ENCODE peak calls at places on chromosomes 12 and 14, in ten cellular contexts. Y is OCI-LY7; P is CD8-positive, alpha-beta T cell; B is ascending aorta; U is tibial artery; R is PC-9; A is CD4-positive, alpha-beta memory T cell; O is brain microvascular endothelial cell; T is transverse colon; Q is pancreas. M is an unnamed sample.

GRCh38 chr14:52950898-52951729 is at the start of gene FERMT2:
- DNase-seq in U (peak; percentile 84), P (no peak), R (peak; percentile 42), O (peak; percentile 72), T (peak; percentile 76), A (no peak), Y (no peak), Q (peak; percentile 89), B (peak; percentile 92), M (peak; percentile 16)

GRCh38 chr14:31510222-31510621 is 22.4 kb upstream of the GPR33 start:
- DNase-seq in B (no peak), U (no peak), Y (peak; percentile 39), P (no peak), A (peak; percentile 24), O (no peak), Q (no peak), R (no peak), T (no peak), M (no peak)

GRCh38 chr12:12718853-12719252 is 1.7 kb downstream of the CDKN1B start:
- DNase-seq in O (no peak), R (no peak), Q (no peak), U (no peak), B (no peak), P (no peak), A (no peak), T (no peak), Y (peak; percentile 58), M (peak; percentile 62)

GRCh38 chr12:19695244-19696098 is 256.2 kb downstream of the AEBP2 start:
- DNase-seq in P (no peak), A (no peak), U (no peak), Q (no peak), O (no peak), R (no peak), Y (no peak), T (no peak), B (no peak), M (no peak)

GRCh38 chr12:115223322-115223721 is 539.3 kb upstream of the TBX3 start:
- DNase-seq in T (no peak), B (no peak), Y (no peak), O (peak; percentile 41), Q (no peak), U (no peak), A (no peak), P (no peak), R (peak; percentile 50), M (no peak)

GRCh38 chr12:68119724-68120211 is 39.8 kb downstream of the IFNG start:
- DNase-seq in Q (no peak), P (peak; percentile 32), T (no peak), Y (no peak), U (no peak), O (no peak), B (no peak), A (no peak), R (no peak), M (peak; percentile 83)

GRCh38 chr14:62532186-62532585 is 513.1 kb downstream of the KCNH5 start:
- DNase-seq in U (no peak), R (no peak), O (no peak), Y (no peak), T (no peak), P (no peak), B (no peak), Q (no peak), A (no peak), M (no peak)

GRCh38 chr12:68579254-68579653 is 31.4 kb upstream of the RAP1B start:
- DNase-seq in A (no peak), Y (no peak), T (no peak), U (no peak), Q (no peak), O (no peak), B (no peak), R (no peak), P (no peak), M (no peak)

GRCh38 chr12:113052326-113052725 is 4.2 kb upstream of the DTX1 start:
- DNase-seq in A (no peak), Y (peak; percentile 88), P (no peak), R (no peak), T (no peak), U (no peak), O (no peak), B (no peak), Q (no peak), M (no peak)

GRCh38 chr12:53624956-53625355 is 1.2 kb downstream of the ATF7 start:
- DNase-seq in B (no peak), U (no peak), O (no peak), T (no peak), Q (no peak), A (no peak), P (no peak), Y (peak; percentile 24), R (no peak), M (no peak)

GRCh38 chr14:24632336-24632735 is 1.7 kb downstream of the GZMB start:
- DNase-seq in Y (no peak), P (no peak), T (no peak), A (no peak), B (no peak), R (no peak), Q (no peak), U (no peak), O (no peak), M (no peak)

GRCh38 chr14:33850826-33851225 is 100.0 kb downstream of the EGLN3 start:
- DNase-seq in R (no peak), A (no peak), Q (no peak), U (no peak), T (no peak), B (no peak), O (no peak), P (no peak), Y (no peak), M (no peak)

GRCh38 chr12:26293612-26294011 is 98.2 kb downstream of the SSPN start:
- DNase-seq in Y (no peak), R (peak; percentile 80), U (no peak), Q (no peak), A (no peak), B (no peak), O (no peak), P (no peak), T (no peak), M (no peak)

GRCh38 chr12:124914392-124915248 is at the start of gene UBC:
- DNase-seq in P (peak; percentile 91), R (peak; percentile 70), O (peak; percentile 88), U (peak; percentile 88), Y (peak; percentile 95), B (peak; percentile 95), Q (peak; percentile 91), A (peak; percentile 93), T (peak; percentile 95), M (peak; percentile 94)

GRCh38 chr14:88995437-88996198 is 171.2 kb downstream of the TTC8 start:
- DNase-seq in Y (no peak), R (no peak), B (no peak), A (no peak), P (no peak), U (no peak), T (no peak), Q (no peak), O (no peak), M (no peak)

GRCh38 chr12:115895247-115895646 is 382.2 kb downstream of the MED13L start:
- DNase-seq in A (no peak), Y (no peak), O (no peak), T (no peak), Q (no peak), R (no peak), P (no peak), B (no peak), U (no peak), M (no peak)

DNA sequence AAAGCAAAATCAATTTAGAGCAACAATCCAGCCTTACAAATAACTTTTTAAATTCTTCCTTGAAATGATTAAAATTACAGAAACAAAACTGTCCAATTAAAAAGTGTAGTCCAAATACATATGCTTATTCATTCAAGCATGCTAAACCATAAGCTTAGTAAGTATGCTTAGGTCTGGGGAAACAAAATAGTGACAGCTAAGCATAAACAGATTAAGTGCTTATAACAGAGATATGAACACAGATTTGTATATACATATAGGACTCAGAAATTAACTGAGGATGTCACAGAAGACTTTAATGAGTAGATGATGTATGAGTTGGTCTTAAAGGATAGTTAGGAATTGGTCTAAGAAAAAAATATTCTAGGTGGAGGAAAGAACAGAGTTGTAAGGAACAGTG is 41.8 kb downstream of the SCAF11 start:
- DNase-seq in T (no peak), B (no peak), O (no peak), R (no peak), U (no peak), Y (no peak), P (no peak), Q (no peak), A (no peak), M (no peak)
- H3K36me3 ChIP-seq in T (peaks cover 44% of the 10 kb centered on the region), B (peaks cover 38% of the 10 kb centered on the region), O (no peaks in the 10 kb centered on the region), R (peaks cover 36% of the 10 kb centered on the region), U (peaks cover 33% of the 10 kb centered on the region), Y (peaks cover 75% of the 10 kb centered on the region), P (peaks cover 16% of the 10 kb centered on the region), Q (peaks cover 5% of the 10 kb centered on the region), A (peaks cover 41% of the 10 kb centered on the region), M (peaks cover 62% of the 10 kb centered on the region)

DNA sequence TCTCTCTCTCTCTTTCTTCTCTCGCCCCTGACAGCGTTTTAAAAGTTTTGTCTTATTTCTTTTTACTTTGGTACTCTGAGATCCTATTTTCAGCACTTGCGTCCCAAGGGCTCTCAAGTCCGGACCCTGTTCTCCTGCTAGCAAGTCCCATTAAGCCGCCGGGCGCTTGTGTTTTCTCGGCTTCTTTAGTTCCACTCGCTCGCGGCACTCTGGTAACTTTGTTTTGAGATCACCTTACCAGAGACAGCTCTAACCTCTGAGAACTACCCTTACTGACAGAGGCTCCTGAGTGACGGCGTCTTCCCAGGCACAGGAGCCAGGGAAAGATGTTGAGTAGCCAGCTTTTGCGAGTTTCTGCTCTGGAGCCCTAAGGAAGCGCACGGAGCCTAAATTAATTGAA is 2.7 kb upstream of the MYF5 start:
- DNase-seq in P (no peak), T (no peak), B (no peak), R (no peak), U (no peak), A (no peak), O (no peak), Q (no peak), Y (no peak), M (no peak)
- H3K4me3 ChIP-seq in P (no peak overlapping the region), T (no peak overlapping the region), B (peak overlapping the region; percentile 12), R (no peak overlapping the region), U (peak overlapping the region; percentile 10), A (no peak overlapping the region), O (peak overlapping the region; percentile 41), Q (no peak overlapping the region), Y (no peak overlapping the region), M (no peak overlapping the region)

DNA sequence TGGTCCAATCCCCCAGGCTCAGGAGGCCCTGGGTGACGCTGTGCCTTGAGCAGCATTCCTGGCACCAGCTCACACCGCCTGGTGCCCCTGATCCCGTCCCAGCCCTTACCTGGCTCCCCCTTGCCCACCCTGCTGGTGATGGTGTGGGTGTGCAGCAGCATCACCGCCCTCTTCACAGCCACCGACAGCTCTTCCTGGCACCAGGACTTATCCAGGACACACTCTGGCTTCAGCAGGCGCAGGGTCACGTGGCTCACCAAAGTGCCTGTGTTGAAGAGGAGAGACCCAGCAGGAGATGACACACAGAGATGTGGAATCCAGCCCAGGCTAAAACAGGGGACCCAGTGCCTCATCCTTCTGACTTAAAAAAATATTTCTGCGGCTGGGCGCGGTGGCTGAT is 36.2 kb downstream of the GCN1 start:
- DNase-seq in Q (no peak), R (no peak), U (no peak), T (no peak), A (no peak), Y (no peak), B (no peak), P (no peak), O (no peak), M (no peak)
- H3K36me3 ChIP-seq in Q (peaks cover 60% of the 10 kb centered on the region), R (peaks cover 6% of the 10 kb centered on the region), U (peaks cover 93% of the 10 kb centered on the region), T (peaks cover 86% of the 10 kb centered on the region), A (peaks cover 95% of the 10 kb centered on the region), Y (peaks cover 100% of the 10 kb centered on the region), B (peaks cover 98% of the 10 kb centered on the region), P (peaks cover 95% of the 10 kb centered on the region), O (peaks cover 98% of the 10 kb centered on the region), M (peaks cover 98% of the 10 kb centered on the region)

GRCh38 chr14:64628940-64629403 is 75.3 kb upstream of the PLEKHG3 start:
- DNase-seq in Y (no peak), B (no peak), O (peak; percentile 89), U (no peak), P (no peak), A (no peak), R (peak; percentile 95), T (peak; percentile 31), Q (no peak), M (no peak)
- H3K4me3 ChIP-seq in Y (no peak overlapping the region), B (no peak overlapping the region), O (no peak overlapping the region), U (no peak overlapping the region), P (no peak overlapping the region), A (no peak overlapping the region), R (no peak overlapping the region), T (no peak overlapping the region), Q (no peak overlapping the region), M (no peak overlapping the region)

M was measured in CD4-positive, CD25-positive, alpha-beta regulatory T cell.